ENCODE peak calls at places on chromosome 22, in nine cellular contexts. E is fibroblast of mammary gland, R is GM20000, B is mammary epithelial cell, V is adrenal gland, W is neural crest cell, A is A549, G is epithelial cell of esophagus, J is fibroblast of the aortic adventitia. X is an unnamed sample.

GRCh38 chr22:45503816-45504702 is 1.4 kb downstream of the FBLN1 start:
- DNase-seq in V (no peak), G (no peak), J (peak; percentile 55), A (no peak), W (peak; percentile 74), B (peak; percentile 79), E (peak; percentile 69), R (no peak), X (no peak)

GRCh38 chr22:38080847-38081635 is 2.9 kb downstream of the SLC16A8 start:
- DNase-seq in W (no peak), V (no peak), E (peak; percentile 18), A (no peak), R (no peak), B (no peak), G (peak; percentile 43), J (peak; percentile 17), X (no peak)

GRCh38 chr22:16912281-16912680 is 87.1 kb upstream of the XKR3 start:
- DNase-seq in W (no peak), G (no peak), V (no peak), J (no peak), B (no peak), E (no peak), A (no peak), R (no peak), X (no peak)

GRCh38 chr22:45863981-45864751 is 112.8 kb downstream of the WNT7B start:
- DNase-seq in A (peak; percentile 62), E (peak; percentile 40), G (peak; percentile 69), V (peak; percentile 52), J (peak; percentile 49), W (peak; percentile 93), R (peak; percentile 86), B (peak; percentile 24), X (peak; percentile 66)

GRCh38 chr22:24405631-24406321 is 21.6 kb upstream of the ADORA2A start:
- DNase-seq in J (no peak), A (no peak), W (no peak), G (no peak), R (no peak), B (no peak), E (no peak), V (no peak), X (no peak)

GRCh38 chr22:23305321-23305910 is 125.1 kb downstream of the BCR start:
- DNase-seq in G (peak; percentile 70), V (peak; percentile 26), E (peak; percentile 66), W (no peak), B (no peak), J (peak; percentile 41), A (no peak), R (no peak), X (no peak)

GRCh38 chr22:24270556-24271405 is at the start of gene SPECC1L:
- DNase-seq in J (peak; percentile 94), R (peak; percentile 97), W (peak; percentile 91), V (peak; percentile 95), B (peak; percentile 92), A (peak; percentile 90), E (peak; percentile 89), G (peak; percentile 96), X (peak; percentile 95)

GRCh38 chr22:38086001-38086845 is 2.2 kb upstream of the SLC16A8 start:
- DNase-seq in W (no peak), B (no peak), A (no peak), G (no peak), R (no peak), J (no peak), V (no peak), E (no peak), X (no peak)

DNA sequence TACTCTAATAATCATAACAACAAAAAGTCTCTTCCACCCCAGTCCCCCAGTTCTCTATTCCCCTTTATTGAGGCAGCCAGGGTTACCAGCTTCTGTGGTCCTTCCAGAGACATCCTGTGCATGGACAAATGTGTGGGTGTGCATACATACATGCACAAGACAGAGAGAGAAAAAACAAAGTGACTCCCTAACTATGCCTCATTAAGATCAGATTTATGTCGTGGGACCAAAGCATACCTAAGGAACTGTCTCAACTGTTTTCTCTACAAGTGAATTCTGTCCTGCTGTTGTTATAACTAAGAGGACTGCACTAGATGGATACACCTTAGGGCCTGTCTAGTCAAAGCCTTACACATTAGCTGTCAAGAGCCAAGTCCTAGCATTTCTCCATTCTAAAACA is 106.7 kb downstream of the MRTFA start:
- DNase-seq in R (no peak), A (no peak), J (no peak), E (peak; percentile 51), V (no peak), W (no peak), G (no peak), B (no peak), X (no peak)
- TF ChIP-seq CTCF in R (no peak), A (no peak), J (no peak), E (no peak), V (no peak), W (no peak), G (no peak), B (no peak), X (no peak)

DNA sequence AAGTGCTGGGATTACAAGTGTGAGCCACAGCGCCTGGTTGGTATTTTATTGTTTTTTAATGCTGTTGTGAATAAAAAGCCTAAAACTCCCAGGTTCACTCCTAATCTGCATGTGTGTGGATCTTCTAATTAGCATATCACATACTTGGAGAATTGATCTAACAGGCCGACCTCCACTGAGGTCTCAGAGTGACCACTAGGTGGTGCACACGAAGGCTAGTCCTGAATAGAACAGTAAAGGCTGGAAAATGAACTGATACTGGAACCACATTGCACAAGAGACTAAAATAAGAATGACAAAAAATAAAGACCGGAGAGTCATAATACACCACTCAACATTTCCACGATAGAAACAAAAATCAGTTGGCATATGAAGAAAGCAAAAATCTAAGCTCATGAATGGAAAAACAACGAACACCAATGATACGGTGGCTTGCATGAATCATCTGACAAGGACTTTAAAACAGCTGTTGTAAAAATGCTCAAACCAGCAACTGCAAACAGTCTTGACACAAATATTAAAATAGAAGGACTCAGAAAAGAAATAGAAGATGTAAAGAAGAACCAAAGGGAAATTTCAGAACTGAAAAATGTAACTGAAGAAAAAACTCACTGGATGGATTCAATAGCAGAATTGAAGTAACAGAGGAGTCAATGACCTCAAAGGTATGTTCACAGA is 19.2 kb downstream of the PIM3 start:
- DNase-seq in B (no peak), W (no peak), R (no peak), G (peak; percentile 46), E (peak; percentile 61), A (peak; percentile 58), V (no peak), J (peak; percentile 44), X (no peak)
- TF ChIP-seq CTCF in B (peak; percentile 55), W (peak; percentile 73), R (peak; percentile 42), G (peak; percentile 42), E (peak; percentile 62), A (peak; percentile 16), V (peak; percentile 42), J (peak; percentile 67), X (peak; percentile 66)

GRCh38 chr22:28544431-28544868 is 135.2 kb downstream of the TTC28 start:
- DNase-seq in G (peak; percentile 65), R (no peak), V (peak; percentile 27), B (peak; percentile 19), J (no peak), E (peak; percentile 10), A (no peak), W (no peak), X (no peak)

GRCh38 chr22:28548411-28548810 is 131.2 kb downstream of the TTC28 start:
- DNase-seq in G (no peak), A (no peak), J (no peak), E (no peak), R (no peak), V (no peak), B (no peak), W (no peak), X (no peak)

GRCh38 chr22:28542980-28543621 is 136.5 kb downstream of the TTC28 start:
- DNase-seq in G (no peak), V (no peak), E (no peak), W (no peak), R (no peak), A (no peak), B (no peak), J (no peak), X (no peak)

DNA sequence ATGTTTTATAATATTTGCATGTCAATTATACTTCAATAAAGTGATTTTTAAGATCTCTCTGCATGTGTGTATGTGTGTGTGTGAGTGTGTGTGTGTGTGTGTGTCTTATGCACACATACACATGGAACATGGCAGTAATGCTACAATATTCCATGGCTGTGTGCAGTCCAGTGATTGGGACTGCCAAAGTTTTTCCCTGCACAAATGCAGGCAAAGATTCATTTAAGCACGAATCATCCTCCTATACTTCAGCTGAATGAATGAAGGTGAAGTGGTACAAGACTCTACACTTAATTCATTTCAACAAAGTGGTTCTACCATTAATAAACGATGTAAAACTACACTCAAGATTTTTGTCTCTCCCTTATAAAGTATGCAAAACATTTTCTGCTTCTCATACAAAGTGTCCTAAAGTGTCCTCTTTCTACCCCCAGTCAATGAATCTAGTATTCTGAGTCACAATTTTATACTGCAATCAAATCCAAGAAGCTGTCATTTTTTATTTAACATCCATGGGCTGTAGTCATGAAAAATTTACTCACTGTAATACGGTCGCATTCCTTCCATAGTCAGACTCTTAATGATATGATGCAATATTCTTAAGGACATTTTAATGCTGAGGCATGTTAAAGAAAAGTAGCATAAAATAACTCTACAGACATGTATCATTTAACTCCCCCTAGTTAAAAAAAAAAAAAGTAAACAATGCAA is 132.4 kb downstream of the TTC28 start:
- DNase-seq in A (peak; percentile 30), W (no peak), J (peak; percentile 82), G (peak; percentile 22), E (peak; percentile 84), V (no peak), B (no peak), R (no peak), X (no peak)
- TF ChIP-seq CTCF in A (no peak), W (no peak), J (no peak), G (no peak), E (no peak), V (no peak), B (no peak), R (no peak), X (no peak)

GRCh38 chr22:36568846-36569245 is 39.9 kb upstream of the EIF3D start:
- DNase-seq in A (no peak), G (no peak), J (no peak), B (no peak), E (no peak), V (no peak), R (no peak), W (no peak), X (no peak)

GRCh38 chr22:36571991-36572390 is 43.0 kb upstream of the EIF3D start:
- DNase-seq in R (no peak), V (no peak), A (peak; percentile 28), W (no peak), B (no peak), E (no peak), J (no peak), G (no peak), X (no peak)

GRCh38 chr22:36566720-36567119 is 37.8 kb upstream of the EIF3D start:
- DNase-seq in A (no peak), J (no peak), V (no peak), B (no peak), R (no peak), W (no peak), G (no peak), E (no peak), X (no peak)

GRCh38 chr22:36573815-36574350 is 44.9 kb upstream of the EIF3D start:
- DNase-seq in G (no peak), E (no peak), V (no peak), J (no peak), B (no peak), A (no peak), W (no peak), R (no peak), X (no peak)

DNA sequence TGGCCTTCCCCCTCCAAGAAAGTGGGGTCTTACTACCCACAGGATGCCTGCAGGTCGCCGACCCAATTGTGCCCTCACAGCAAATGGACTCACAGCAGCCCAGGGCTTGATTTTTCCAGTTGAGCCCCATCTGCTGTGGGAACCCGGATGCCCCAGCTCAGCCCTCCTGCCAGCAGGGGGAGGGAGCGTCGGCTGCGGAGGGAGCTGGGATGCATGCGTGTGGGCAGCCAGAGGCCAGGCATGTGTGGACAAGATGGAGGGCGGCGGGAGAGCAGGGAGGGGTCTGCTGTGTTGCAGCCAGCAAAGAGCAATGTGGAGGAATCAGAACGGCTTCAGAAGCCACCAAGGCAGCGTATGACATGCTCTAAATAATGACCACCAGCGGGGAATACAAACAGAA is 41.0 kb upstream of the EIF3D start:
- DNase-seq in W (peak; percentile 35), G (peak; percentile 53), B (peak; percentile 20), A (peak; percentile 45), V (no peak), J (peak; percentile 11), R (no peak), E (peak; percentile 36), X (no peak)
- TF ChIP-seq CTCF in W (peak; percentile 41), G (peak; percentile 67), B (peak; percentile 52), A (no peak), V (no peak), J (peak; percentile 44), R (no peak), E (peak; percentile 58), X (no peak)

X was measured in natural killer cell.